ENCODE peak calls at places on chromosomes 13 and 19, in six cellular contexts. One of them, this sample, is unnamed.
A peak's percentile ranks its signal among the peaks of the same experiment; 100 is the strongest.

GRCh38 chr13:21753117-21753729 is 82.3 kb downstream of the FGF9 start:
- DNase-seq in SK-N-SH: no peak
- DNase-seq in adipocyte: no peak
- DNase-seq in astrocyte: no peak
- DNase-seq in fibroblast of lung: no peak
- DNase-seq in GM23248: no peak
- DNase-seq in this sample: no peak

GRCh38 chr13:110772091-110772984 is 58.8 kb downstream of the ING1 start:
- DNase-seq in fibroblast of lung: no peak
- DNase-seq in GM23248: no peak
- DNase-seq in adipocyte: no peak
- DNase-seq in SK-N-SH: no peak
- DNase-seq in astrocyte: no peak
- DNase-seq in this sample: no peak

GRCh38 chr13:72463561-72463960 is 263.9 kb downstream of the MZT1 start:
- DNase-seq in adipocyte: no peak
- DNase-seq in astrocyte: peak; percentile 84
- DNase-seq in fibroblast of lung: peak; percentile 33
- DNase-seq in GM23248: no peak
- DNase-seq in SK-N-SH: no peak
- DNase-seq in this sample: no peak

GRCh38 chr13:41746259-41746658 is 214.7 kb downstream of the VWA8 start:
- DNase-seq in adipocyte: peak; percentile 57
- DNase-seq in GM23248: peak; percentile 71
- DNase-seq in fibroblast of lung: peak; percentile 73
- DNase-seq in astrocyte: peak; percentile 81
- DNase-seq in SK-N-SH: no peak
- DNase-seq in this sample: no peak

GRCh38 chr13:113935081-113935511 is 38.8 kb downstream of the C13orf46 start:
- DNase-seq in SK-N-SH: peak; percentile 37
- DNase-seq in adipocyte: no peak
- DNase-seq in GM23248: no peak
- DNase-seq in fibroblast of lung: no peak
- DNase-seq in astrocyte: no peak
- DNase-seq in this sample: no peak

GRCh38 chr19:18263324-18264215 is 10.7 kb downstream of the IQCN start:
- DNase-seq in GM23248: no peak
- DNase-seq in SK-N-SH: no peak
- DNase-seq in adipocyte: no peak
- DNase-seq in fibroblast of lung: no peak
- DNase-seq in astrocyte: no peak
- DNase-seq in this sample: no peak

GRCh38 chr13:40509876-40510275 is 156.6 kb downstream of the FOXO1 start:
- DNase-seq in SK-N-SH: no peak
- DNase-seq in fibroblast of lung: peak; percentile 18
- DNase-seq in adipocyte: no peak
- DNase-seq in GM23248: no peak
- DNase-seq in astrocyte: no peak
- DNase-seq in this sample: no peak

GRCh38 chr19:47433121-47433520 is 13.8 kb upstream of the MEIS3 start:
- DNase-seq in SK-N-SH: no peak
- DNase-seq in astrocyte: no peak
- DNase-seq in GM23248: peak; percentile 61
- DNase-seq in fibroblast of lung: no peak
- DNase-seq in adipocyte: no peak
- DNase-seq in this sample: no peak

GRCh38 chr19:16143399-16144215 is at the start of gene HSH2D:
- DNase-seq in astrocyte: no peak
- DNase-seq in GM23248: no peak
- DNase-seq in SK-N-SH: no peak
- DNase-seq in adipocyte: no peak
- DNase-seq in fibroblast of lung: no peak
- DNase-seq in this sample: peak; percentile 92

GRCh38 chr13:31835932-31836331 is 96.6 kb downstream of the RXFP2 start:
- DNase-seq in astrocyte: peak; percentile 26
- DNase-seq in fibroblast of lung: peak; percentile 49
- DNase-seq in adipocyte: peak; percentile 53
- DNase-seq in SK-N-SH: no peak
- DNase-seq in GM23248: peak; percentile 77
- DNase-seq in this sample: no peak

GRCh38 chr13:85650613-85651012 is 148.6 kb downstream of the SLITRK6 start:
- DNase-seq in astrocyte: no peak
- DNase-seq in fibroblast of lung: no peak
- DNase-seq in adipocyte: no peak
- DNase-seq in SK-N-SH: no peak
- DNase-seq in GM23248: no peak
- DNase-seq in this sample: no peak

GRCh38 chr13:46288570-46289259 is 77.0 kb downstream of the LRRC63 start:
- DNase-seq in GM23248: peak; percentile 62
- DNase-seq in astrocyte: peak; percentile 16
- DNase-seq in fibroblast of lung: peak; percentile 64
- DNase-seq in SK-N-SH: peak; percentile 39
- DNase-seq in adipocyte: peak; percentile 72
- DNase-seq in this sample: no peak

DNA sequence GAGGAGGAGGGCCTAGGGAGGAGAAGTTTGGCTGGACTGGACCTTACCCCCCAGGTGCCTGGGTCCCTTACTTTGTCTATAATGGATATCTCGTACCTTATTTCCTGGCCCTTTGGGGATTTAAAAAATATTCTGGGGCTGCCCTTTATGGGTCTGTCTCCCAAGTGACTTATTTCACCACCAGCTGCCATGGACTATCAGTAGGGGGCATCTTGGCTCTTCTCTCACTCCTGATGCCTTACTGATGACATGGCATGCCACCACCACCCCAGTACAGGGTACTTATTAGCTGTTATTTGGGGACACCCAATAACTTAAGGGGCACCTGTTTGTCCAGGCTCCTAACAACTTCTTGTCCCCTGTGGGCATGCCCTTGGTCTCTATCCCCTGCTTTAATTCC is 38.0 kb downstream of the NFIX start:
- DNase-seq in fibroblast of lung: no peak
- DNase-seq in astrocyte: no peak
- DNase-seq in SK-N-SH: no peak
- DNase-seq in GM23248: peak; percentile 48
- DNase-seq in adipocyte: peak; percentile 35
- DNase-seq in this sample: no peak
- H3K9ac ChIP-seq in fibroblast of lung: no peak overlapping the region
- H3K9ac ChIP-seq in astrocyte: no peak overlapping the region
- H3K9ac ChIP-seq in SK-N-SH: no peak overlapping the region
- H3K9ac ChIP-seq in GM23248: peak overlapping the region; percentile 98
- H3K9ac ChIP-seq in adipocyte: peak overlapping the region; percentile 86
- H3K9ac ChIP-seq in this sample: no peak overlapping the region

GRCh38 chr13:108020027-108020426 is 195.3 kb downstream of the LIG4 start:
- DNase-seq in SK-N-SH: no peak
- DNase-seq in astrocyte: no peak
- DNase-seq in GM23248: no peak
- DNase-seq in adipocyte: no peak
- DNase-seq in fibroblast of lung: no peak
- DNase-seq in this sample: no peak
- H3K9ac ChIP-seq in SK-N-SH: no peak overlapping the region
- H3K9ac ChIP-seq in astrocyte: no peak overlapping the region
- H3K9ac ChIP-seq in GM23248: no peak overlapping the region
- H3K9ac ChIP-seq in adipocyte: no peak overlapping the region
- H3K9ac ChIP-seq in fibroblast of lung: no peak overlapping the region
- H3K9ac ChIP-seq in this sample: no peak overlapping the region

GRCh38 chr19:45324349-45324907 is 1.8 kb upstream of the CKM start:
- DNase-seq in fibroblast of lung: no peak
- DNase-seq in GM23248: no peak
- DNase-seq in adipocyte: no peak
- DNase-seq in astrocyte: no peak
- DNase-seq in SK-N-SH: no peak
- DNase-seq in this sample: no peak
- H3K9ac ChIP-seq in fibroblast of lung: no peak overlapping the region
- H3K9ac ChIP-seq in GM23248: no peak overlapping the region
- H3K9ac ChIP-seq in adipocyte: no peak overlapping the region
- H3K9ac ChIP-seq in astrocyte: no peak overlapping the region
- H3K9ac ChIP-seq in SK-N-SH: no peak overlapping the region
- H3K9ac ChIP-seq in this sample: no peak overlapping the region

DNA sequence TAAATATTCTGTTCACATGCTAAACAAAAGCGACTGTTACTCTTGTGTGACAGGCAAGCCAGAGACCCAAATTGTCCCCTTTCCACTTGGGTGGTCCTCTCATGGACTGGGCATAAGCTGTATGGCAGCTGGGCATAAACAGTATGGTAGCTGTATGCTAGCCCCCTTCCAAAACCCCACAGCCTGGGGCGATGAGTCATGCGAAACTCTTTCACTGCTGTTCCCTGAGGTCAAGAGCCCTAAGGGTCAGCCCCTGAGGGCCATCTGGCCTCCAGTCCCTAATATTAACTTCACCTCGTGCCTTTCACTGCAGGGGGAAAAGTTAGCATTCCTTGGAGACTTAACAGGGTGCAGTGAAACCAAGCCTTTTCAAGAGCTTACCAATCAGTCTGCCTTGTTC is 45.6 kb upstream of the ZNF562 start:
- DNase-seq in fibroblast of lung: no peak
- DNase-seq in astrocyte: no peak
- DNase-seq in adipocyte: no peak
- DNase-seq in SK-N-SH: no peak
- DNase-seq in GM23248: no peak
- DNase-seq in this sample: no peak
- H3K9ac ChIP-seq in fibroblast of lung: no peak overlapping the region
- H3K9ac ChIP-seq in astrocyte: no peak overlapping the region
- H3K9ac ChIP-seq in adipocyte: no peak overlapping the region
- H3K9ac ChIP-seq in SK-N-SH: no peak overlapping the region
- H3K9ac ChIP-seq in GM23248: no peak overlapping the region
- H3K9ac ChIP-seq in this sample: no peak overlapping the region